ENCODE peak calls at places on chromosome 11, in seven cellular contexts. O is HCT116, N is GM12878, C is HepG2, F is SK-N-SH, Z is H1, D is K562. Q is an unnamed sample.

GRCh38 chr11:9277176-9277575 is 12.0 kb upstream of the DENND5A start:
- DNase-seq in D (no peak), C (no peak), N (no peak), Z (no peak), F (no peak), O (no peak), Q (peak)

GRCh38 chr11:70804174-70804855 is 406.0 kb downstream of the CTTN start:
- DNase-seq in C (no peak), O (no peak), F (no peak), N (no peak), D (no peak), Z (no peak), Q (no peak)

GRCh38 chr11:134124660-134125451 is 56.0 kb downstream of the JAM3 start:
- DNase-seq in N (no peak), Z (peak), C (no peak), O (no peak), F (peak), D (no peak), Q (peak)

GRCh38 chr11:123472236-123472935 is 42.3 kb downstream of the GRAMD1B start:
- DNase-seq in F (no peak), D (no peak), O (no peak), Z (no peak), C (no peak), N (no peak), Q (peak)

GRCh38 chr11:130023204-130023603 is 20.6 kb upstream of the PRDM10 start:
- DNase-seq in N (peak), O (peak), D (no peak), Z (no peak), C (peak), F (no peak), Q (no peak)

GRCh38 chr11:26134481-26135355 is 197.2 kb upstream of the ANO3 start:
- DNase-seq in N (no peak), C (peak), Z (no peak), D (no peak), O (no peak), F (peak), Q (no peak)

GRCh38 chr11:1102996-1103395 is 28.3 kb downstream of the MUC2 start:
- DNase-seq in Z (no peak), C (no peak), O (no peak), D (no peak), F (no peak), N (no peak), Q (no peak)

GRCh38 chr11:2519879-2520735 is 75.3 kb downstream of the KCNQ1 start:
- DNase-seq in C (no peak), O (no peak), D (no peak), F (peak), N (no peak), Z (no peak), Q (no peak)

GRCh38 chr11:120715239-120715638 is 203.7 kb downstream of the GRIK4 start:
- DNase-seq in C (peak), Z (no peak), F (peak), O (no peak), D (peak), N (no peak), Q (no peak)

GRCh38 chr11:132744771-132745170 is 787.5 kb downstream of the OPCML start:
- DNase-seq in F (no peak), C (no peak), N (no peak), O (no peak), D (no peak), Z (no peak), Q (no peak)

GRCh38 chr11:77154381-77155081 is 26.5 kb downstream of the MYO7A start:
- DNase-seq in F (no peak), O (no peak), D (no peak), N (no peak), C (no peak), Z (no peak), Q (no peak)

GRCh38 chr11:125371451-125371935 is 124.6 kb downstream of the FEZ1 start:
- DNase-seq in Z (peak), C (no peak), N (no peak), D (no peak), O (no peak), F (peak), Q (no peak)

GRCh38 chr11:126153999-126154398 is 57.5 kb downstream of the RPUSD4 start:
- DNase-seq in F (no peak), O (peak), D (no peak), N (no peak), C (no peak), Z (no peak), Q (no peak)

GRCh38 chr11:83007909-83008580 is 63.7 kb downstream of the RAB30 start:
- DNase-seq in Z (no peak), N (no peak), C (peak), O (no peak), D (peak), F (peak), Q (no peak)

GRCh38 chr11:92296138-92296515 is 71.5 kb downstream of the FAT3 start:
- DNase-seq in F (no peak), O (no peak), N (no peak), D (no peak), C (no peak), Z (no peak), Q (no peak)

GRCh38 chr11:96082002-96082899 is 158.3 kb upstream of the MTMR2 start:
- DNase-seq in F (peak), C (peak), O (no peak), Z (no peak), N (no peak), D (peak), Q (no peak)

DNA sequence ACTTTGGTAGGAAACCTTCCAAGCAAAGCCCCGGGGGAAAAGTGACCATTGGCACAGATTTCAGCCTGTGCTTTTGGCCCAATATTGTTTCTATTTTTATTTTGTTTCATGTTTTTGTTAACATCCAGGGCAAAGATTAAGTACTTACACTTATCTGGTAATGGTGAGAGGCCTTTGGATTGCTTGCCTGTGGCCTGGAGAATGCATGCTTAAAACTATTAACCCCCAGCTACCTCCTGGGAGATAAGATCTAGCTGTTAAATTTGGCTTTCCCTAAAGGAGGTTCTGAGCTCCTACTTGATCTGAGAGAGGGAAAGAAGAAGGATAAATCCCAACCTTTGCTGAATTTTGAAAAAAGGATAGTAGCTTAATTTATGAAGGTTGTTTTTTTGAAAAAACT is 74.7 kb downstream of the WNT11 start:
- DNase-seq in O (no peak), N (no peak), C (no peak), D (no peak), F (no peak), Z (no peak), Q (no peak)
- TF ChIP-seq JUND in O (no peak), N (no peak), C (no peak), D (no peak), F (no peak), Z (no peak), Q (no peak)

GRCh38 chr11:61709110-61709509 is 28.9 kb downstream of the DAGLA start:
- DNase-seq in Z (no peak), D (no peak), F (no peak), N (no peak), C (no peak), O (no peak), Q (no peak)
- TF ChIP-seq JUND in Z (no peak), D (no peak), F (no peak), N (no peak), C (no peak), O (no peak), Q (no peak)

DNA sequence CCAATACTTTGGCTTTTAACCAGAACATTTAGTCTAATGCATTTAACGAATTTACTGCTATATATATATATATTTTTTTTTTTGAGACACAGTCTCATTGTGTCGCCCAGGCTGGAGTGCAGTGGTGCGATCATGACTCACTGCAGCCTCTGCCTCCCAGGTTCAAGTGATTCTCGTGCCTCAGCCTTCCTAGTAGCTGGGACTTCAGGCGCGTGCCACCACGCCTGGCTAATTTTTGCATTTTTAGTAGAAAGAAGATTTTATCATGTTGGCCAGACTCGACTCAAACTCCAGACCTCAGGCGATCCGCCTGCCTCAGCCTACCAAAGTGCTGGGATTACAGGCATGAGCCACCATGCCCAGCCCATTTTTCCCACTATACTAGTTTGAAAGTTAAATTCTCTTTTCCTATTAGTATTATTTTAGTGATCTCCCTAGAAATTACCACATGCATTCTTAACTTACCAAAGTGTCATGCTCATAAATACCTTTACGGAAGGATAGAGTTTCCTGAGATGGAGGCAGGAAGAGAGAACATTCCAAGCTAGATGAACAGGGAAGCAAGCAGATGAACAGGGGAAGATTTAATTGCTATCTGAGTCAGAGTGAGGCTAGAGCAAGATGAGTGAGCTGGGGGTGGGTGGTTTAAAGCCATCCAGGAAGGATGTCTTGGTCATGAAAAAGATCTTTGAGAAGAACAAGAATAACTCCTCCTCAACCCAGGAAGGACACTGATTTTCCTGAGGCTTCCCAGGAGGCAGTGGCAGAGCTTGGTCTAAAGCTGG is 4.4 kb upstream of the PGAP2 start:
- DNase-seq in D (no peak), C (no peak), F (no peak), Z (no peak), O (no peak), N (no peak), Q (no peak)
- TF ChIP-seq JUND in D (no peak), C (no peak), F (no peak), Z (no peak), O (no peak), N (no peak), Q (no peak)

DNA sequence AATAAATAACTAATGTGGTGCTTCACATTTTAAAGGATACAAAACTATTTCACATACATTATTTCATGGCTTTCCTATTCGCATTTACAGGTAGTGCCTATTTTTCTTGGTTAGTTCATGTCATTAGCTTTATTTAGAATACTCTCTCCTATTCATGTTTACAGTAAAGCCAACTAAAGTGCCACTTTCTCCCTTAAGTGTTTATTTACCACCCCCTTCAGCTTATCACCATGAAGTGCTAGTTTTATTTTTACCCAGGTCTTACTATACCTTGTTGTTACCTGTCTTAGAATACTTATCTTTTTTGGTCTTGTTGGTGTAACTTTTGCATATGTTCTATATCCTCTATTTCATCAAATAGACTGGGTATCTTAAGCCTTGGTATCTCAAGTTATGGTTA is 715.2 kb upstream of the TENM4 start:
- DNase-seq in Z (no peak), D (no peak), O (no peak), C (no peak), N (no peak), F (no peak), Q (no peak)
- TF ChIP-seq JUND in Z (no peak), D (no peak), O (no peak), C (no peak), N (no peak), F (no peak), Q (no peak)

GRCh38 chr11:73734996-73735395 is 25.9 kb downstream of the RAB6A start:
- DNase-seq in C (no peak), D (no peak), N (no peak), O (no peak), Z (no peak), F (no peak), Q (no peak)

GRCh38 chr11:73728000-73728399 is 32.9 kb downstream of the RAB6A start:
- DNase-seq in D (no peak), C (no peak), O (no peak), Z (no peak), N (no peak), F (no peak), Q (no peak)

GRCh38 chr11:73726825-73727224 is 34.0 kb downstream of the RAB6A start:
- DNase-seq in D (no peak), O (no peak), C (no peak), F (no peak), Z (no peak), N (no peak), Q (no peak)

DNA sequence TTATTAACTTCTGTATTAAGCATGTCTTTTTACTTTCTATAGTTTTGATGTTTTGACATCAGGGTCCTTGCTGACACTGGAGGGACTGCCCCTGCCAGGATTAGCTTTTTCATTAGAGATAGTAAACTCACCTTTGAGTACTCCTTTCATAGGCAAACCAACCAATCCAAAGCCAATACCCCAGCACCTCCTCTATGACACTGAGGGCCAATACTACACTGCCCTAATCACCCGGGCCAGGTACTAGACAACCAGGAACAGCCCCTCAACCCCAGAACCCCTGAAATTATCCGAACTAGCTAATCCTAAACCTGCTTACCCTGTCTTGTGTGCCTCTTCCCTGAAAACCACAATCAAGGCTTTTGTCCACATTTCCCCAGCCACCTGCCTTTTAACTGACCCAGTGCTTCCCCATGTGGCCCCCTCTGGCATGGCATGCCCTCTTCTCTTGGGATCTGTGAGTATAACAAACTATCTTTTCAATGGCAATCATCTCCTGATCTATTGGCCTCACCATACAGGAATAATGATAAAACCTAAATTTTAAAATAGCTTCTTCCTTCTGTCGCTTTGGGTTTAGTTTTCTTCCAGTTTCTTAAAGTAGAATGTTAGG is 31.2 kb downstream of the RAB6A start:
- DNase-seq in O (peak), D (peak), C (peak), N (no peak), Z (peak), F (peak), Q (peak)
- TF ChIP-seq JUND in O (no peak), D (no peak), C (no peak), N (no peak), Z (no peak), F (no peak), Q (no peak)

DNA sequence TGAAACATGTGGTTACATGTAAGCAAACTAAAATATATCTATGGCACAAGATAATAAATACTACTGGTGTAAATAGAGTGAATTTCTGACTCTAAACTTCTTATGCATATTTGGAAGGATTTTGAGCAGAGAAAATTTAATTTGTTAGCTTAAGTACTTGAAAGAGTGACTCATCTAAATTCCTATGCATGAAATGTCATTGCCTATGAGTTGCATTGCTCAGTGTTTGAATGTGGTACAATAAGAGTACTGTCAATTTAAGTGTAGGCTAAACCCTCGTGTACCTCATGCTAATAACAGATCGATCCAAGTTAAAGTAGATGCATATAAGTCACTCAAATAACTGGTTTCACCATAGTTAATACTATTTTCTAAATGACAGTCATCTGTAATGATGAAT is 5.3 kb upstream of the CARD18 start:
- DNase-seq in N (no peak), C (peak), O (peak), Z (no peak), D (no peak), F (no peak), Q (peak)
- TF ChIP-seq JUND in N (no peak), C (no peak), O (no peak), Z (no peak), D (no peak), F (peak), Q (no peak)